ENCODE peak calls at places on chromosomes 1 and 21, in eight cellular contexts. A is aorta; T is CD8-positive, alpha-beta T cell; I is DND-41; W is CD8-positive, alpha-beta memory T cell; Z is fibroblast of lung; X is IMR-90; U is heart left ventricle. R is an unnamed sample.
A peak's percentile ranks its signal among the peaks of the same experiment; 100 is the strongest.

GRCh38 chr1:64572222-64572900 is 102.4 kb downstream of the CACHD1 start:
- DNase-seq in A (no peak), T (no peak), I (no peak), W (no peak), Z (no peak), X (no peak), U (no peak), R (no peak)

GRCh38 chr1:121483961-121484424 is 299.2 kb downstream of the SRGAP2C start:
- DNase-seq in A (no peak), T (no peak), I (peak; percentile 11), W (no peak), Z (peak; percentile 87), X (peak; percentile 88), U (no peak), R (no peak)

GRCh38 chr21:38667466-38667865 is 138.3 kb upstream of the ETS2 start:
- DNase-seq in A (no peak), T (no peak), I (no peak), W (no peak), Z (no peak), X (no peak), U (no peak), R (no peak)

GRCh38 chr1:11067716-11068495 is 8.1 kb upstream of the SRM start:
- DNase-seq in A (peak; percentile 45), T (no peak), I (no peak), W (no peak), Z (no peak), X (no peak), U (no peak), R (no peak)

GRCh38 chr1:71510725-71511124 is 429.9 kb upstream of the ZRANB2 start:
- DNase-seq in A (no peak), T (no peak), I (no peak), W (no peak), Z (no peak), X (no peak), U (no peak), R (no peak)

GRCh38 chr1:182877331-182877730 is 38.2 kb downstream of the DHX9 start:
- DNase-seq in A (no peak), T (no peak), I (no peak), W (no peak), Z (no peak), X (no peak), U (no peak), R (no peak)

GRCh38 chr1:6935379-6936307 is 150.4 kb downstream of the CAMTA1 start:
- DNase-seq in A (no peak), T (no peak), I (no peak), W (no peak), Z (no peak), X (no peak), U (no peak), R (no peak)

GRCh38 chr1:109089242-109090015 is 1.1 kb upstream of the TMEM167B start:
- DNase-seq in A (no peak), T (no peak), I (peak; percentile 64), W (no peak), Z (peak; percentile 83), X (peak; percentile 71), U (peak; percentile 44), R (no peak)

GRCh38 chr21:46100426-46100825 is 2.5 kb downstream of the COL6A2 start:
- DNase-seq in A (peak; percentile 55), T (no peak), I (no peak), W (no peak), Z (peak; percentile 76), X (peak; percentile 64), U (peak; percentile 7), R (no peak)

GRCh38 chr21:46097826-46098286 is at the start of gene COL6A2:
- DNase-seq in A (peak; percentile 91), T (peak; percentile 58), I (no peak), W (peak; percentile 29), Z (peak; percentile 64), X (peak; percentile 71), U (peak; percentile 76), R (no peak)

GRCh38 chr21:46099476-46099875 is 1.6 kb downstream of the COL6A2 start:
- DNase-seq in A (peak; percentile 80), T (peak; percentile 8), I (no peak), W (no peak), Z (peak; percentile 54), X (peak; percentile 34), U (peak; percentile 38), R (no peak)

GRCh38 chr21:46098303-46099141 is 610 bp downstream of the COL6A2 start:
- DNase-seq in A (peak; percentile 80), T (peak; percentile 29), I (no peak), W (no peak), Z (no peak), X (no peak), U (peak; percentile 65), R (no peak)

GRCh38 chr21:46100020-46100419 is 2.1 kb downstream of the COL6A2 start:
- DNase-seq in A (peak; percentile 41), T (peak; percentile 2), I (no peak), W (no peak), Z (no peak), X (no peak), U (no peak), R (no peak)
- H3K4me3 ChIP-seq in A (no peak overlapping the region), T (no peak overlapping the region), I (no peak overlapping the region), W (no peak overlapping the region), Z (peak overlapping the region; percentile 89), X (peak overlapping the region; percentile 97), U (no peak overlapping the region), R (peak overlapping the region; percentile 84)

DNA sequence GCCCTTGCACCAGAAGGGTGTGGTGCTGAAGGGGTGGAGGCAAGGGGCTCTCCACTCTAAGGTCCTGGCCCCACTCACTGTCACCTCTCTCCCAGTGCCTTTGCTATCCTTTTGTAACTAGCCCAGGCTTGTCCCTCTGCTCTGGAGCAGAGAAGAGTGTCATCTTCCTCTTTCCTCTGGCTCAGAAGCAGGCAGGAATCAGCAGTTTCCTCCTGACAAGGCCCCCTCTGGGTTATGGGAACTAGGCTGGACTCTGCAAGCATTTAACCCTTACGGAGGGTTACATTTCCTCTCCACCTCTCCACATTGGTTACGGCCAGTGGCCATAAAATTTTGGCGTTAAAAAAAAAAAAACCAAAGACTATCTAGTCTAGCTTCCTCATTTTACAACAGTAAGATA is 30.4 kb downstream of the PLXNA2 start:
- DNase-seq in A (no peak), T (no peak), I (no peak), W (no peak), Z (no peak), X (no peak), U (no peak), R (no peak)
- H3K4me1 ChIP-seq in A (peaks cover 3% of the 10 kb centered on the region), T (no peaks in the 10 kb centered on the region), I (no peaks in the 10 kb centered on the region), W (no peaks in the 10 kb centered on the region), Z (peaks cover 4% of the 10 kb centered on the region), X (peaks cover 18% of the 10 kb centered on the region), U (peaks cover 61% of the 10 kb centered on the region), R (peaks cover 30% of the 10 kb centered on the region)

GRCh38 chr1:168243200-168243599 is 17.4 kb downstream of the SFT2D2 start:
- DNase-seq in A (no peak), T (no peak), I (no peak), W (no peak), Z (peak; percentile 64), X (no peak), U (no peak), R (no peak)
- H3K36me3 ChIP-seq in A (peaks cover 3% of the 10 kb centered on the region), T (peaks cover 19% of the 10 kb centered on the region), I (peaks cover 91% of the 10 kb centered on the region), W (peaks cover 49% of the 10 kb centered on the region), Z (peaks cover 11% of the 10 kb centered on the region), X (peaks cover 20% of the 10 kb centered on the region), U (peaks cover 15% of the 10 kb centered on the region), R (peaks cover 3% of the 10 kb centered on the region)

GRCh38 chr1:24237046-24237371 is 49.9 kb upstream of the IFNLR1 start:
- DNase-seq in A (no peak), T (no peak), I (no peak), W (no peak), Z (no peak), X (no peak), U (no peak), R (no peak)
- H3K4me3 ChIP-seq in A (no peak overlapping the region), T (no peak overlapping the region), I (no peak overlapping the region), W (no peak overlapping the region), Z (no peak overlapping the region), X (no peak overlapping the region), U (no peak overlapping the region), R (no peak overlapping the region)